ENCODE peak calls at places on chromosomes 13 and 19, in four cellular contexts. A is cardiac muscle cell, G is DND-41, J is IMR-90. K is an unnamed sample.

GRCh38 chr13:37715606-37716015 is 117.0 kb upstream of the POSTN start:
- DNase-seq in A (no peak), G (no peak), J (peak), K (no peak)

GRCh38 chr19:10203686-10204085 is 8.9 kb upstream of the DNMT1 start:
- DNase-seq in A (no peak), G (no peak), J (no peak), K (no peak)

GRCh38 chr13:87677334-87678234 is 6.4 kb downstream of the SLITRK5 start:
- DNase-seq in A (peak), G (no peak), J (no peak), K (peak)

GRCh38 chr19:41960973-41961372 is 1.9 kb upstream of the RABAC1 start:
- DNase-seq in A (no peak), G (no peak), J (no peak), K (no peak)

GRCh38 chr13:55439450-55439849 is 1701.3 kb upstream of the PRR20A start:
- DNase-seq in A (no peak), G (no peak), J (no peak), K (no peak)

GRCh38 chr13:51000576-51001260 is 91.1 kb downstream of the RNASEH2B start:
- DNase-seq in A (no peak), G (no peak), J (peak), K (no peak)

GRCh38 chr13:58843567-58843966 is 1212.0 kb downstream of the PCDH17 start:
- DNase-seq in A (no peak), G (no peak), J (no peak), K (no peak)

GRCh38 chr13:98741741-98742435 is 10.6 kb downstream of the SLC15A1 start:
- DNase-seq in A (no peak), G (no peak), J (no peak), K (no peak)

GRCh38 chr19:48607359-48607755 is 815 bp downstream of the SPACA4 start:
- DNase-seq in A (no peak), G (no peak), J (no peak), K (no peak)

GRCh38 chr13:21638319-21639282 is 32.3 kb upstream of the FGF9 start:
- DNase-seq in A (peak), G (peak), J (peak), K (no peak)

GRCh38 chr19:2032296-2032941 is 16.9 kb upstream of the BTBD2 start:
- DNase-seq in A (no peak), G (no peak), J (peak), K (peak)

GRCh38 chr19:34590228-34590627 is 86.7 kb downstream of the SCGB2B2 start:
- DNase-seq in A (no peak), G (no peak), J (no peak), K (no peak)

GRCh38 chr13:111394211-111394922 is 73.9 kb downstream of the TEX29 start:
- DNase-seq in A (no peak), G (no peak), J (no peak), K (no peak)

GRCh38 chr13:66640231-66640630 is 589.9 kb downstream of the PCDH9 start:
- DNase-seq in A (no peak), G (no peak), J (no peak), K (no peak)

GRCh38 chr13:73440296-73440895 is 381.6 kb downstream of the KLF5 start:
- DNase-seq in A (no peak), G (peak), J (no peak), K (no peak)

GRCh38 chr19:5913739-5914357 is at the start of gene CAPS:
- DNase-seq in A (no peak), G (no peak), J (peak), K (peak)

GRCh38 chr13:42981853-42982252 is 10.2 kb downstream of the EPSTI1 start:
- DNase-seq in A (no peak), G (no peak), J (no peak), K (no peak)

GRCh38 chr13:52085416-52085815 is 43.5 kb downstream of the NEK5 start:
- DNase-seq in A (no peak), G (no peak), J (peak), K (no peak)

GRCh38 chr13:61795580-61795979 is 379.9 kb upstream of the PCDH20 start:
- DNase-seq in A (no peak), G (no peak), J (no peak), K (no peak)

GRCh38 chr13:99062593-99062992 is 84.7 kb upstream of the DOCK9 start:
- DNase-seq in A (no peak), G (no peak), J (peak), K (peak)

GRCh38 chr13:32804673-32805260 is 211.5 kb upstream of the KL start:
- DNase-seq in A (no peak), G (no peak), J (peak), K (no peak)

GRCh38 chr19:2529473-2529918 is 53.6 kb downstream of the GADD45B start:
- DNase-seq in A (no peak), G (no peak), J (peak), K (no peak)

GRCh38 chr19:51129716-51130115 is 5.0 kb downstream of the SIGLEC9 start:
- DNase-seq in A (no peak), G (no peak), J (no peak), K (no peak)

GRCh38 chr13:28566891-28567290 is 72.0 kb upstream of the FLT1 start:
- DNase-seq in A (no peak), G (no peak), J (no peak), K (no peak)

GRCh38 chr13:98252931-98253470 is 75.9 kb upstream of the RNF113B start:
- DNase-seq in A (no peak), G (no peak), J (peak), K (no peak)

GRCh38 chr13:85040176-85040660 is 759.0 kb downstream of the SLITRK6 start:
- DNase-seq in A (no peak), G (no peak), J (no peak), K (no peak)

GRCh38 chr13:24050796-24051715 is 109.5 kb upstream of the SPATA13 start:
- DNase-seq in A (no peak), G (no peak), J (no peak), K (no peak)

GRCh38 chr13:28489975-28490550 is 4.9 kb downstream of the FLT1 start:
- DNase-seq in A (no peak), G (no peak), J (no peak), K (no peak)

GRCh38 chr19:48644839-48645651 is 942 bp downstream of the CA11 start:
- DNase-seq in A (peak), G (peak), J (peak), K (peak)

GRCh38 chr19:45954132-45954531 is 19.5 kb downstream of the NOVA2 start:
- DNase-seq in A (no peak), G (no peak), J (no peak), K (no peak)

GRCh38 chr19:35075202-35076025 is 33.9 kb downstream of the HPN start:
- DNase-seq in A (no peak), G (no peak), J (no peak), K (no peak)

GRCh38 chr19:35114656-35115537 is 726 bp upstream of the FXYD3 start:
- DNase-seq in A (peak), G (peak), J (peak), K (peak)

GRCh38 chr13:70835349-70835748 is 727.1 kb upstream of the KLHL1 start:
- DNase-seq in A (no peak), G (no peak), J (no peak), K (no peak)

GRCh38 chr13:45496942-45497341 is 32.2 kb downstream of the COG3 start:
- DNase-seq in A (no peak), G (no peak), J (no peak), K (no peak)

GRCh38 chr13:45506811-45507210 is 42.1 kb downstream of the COG3 start:
- DNase-seq in A (no peak), G (no peak), J (no peak), K (no peak)

GRCh38 chr13:45503658-45504057 is 38.9 kb downstream of the COG3 start:
- DNase-seq in A (no peak), G (no peak), J (no peak), K (no peak)

GRCh38 chr13:45500492-45501174 is 35.9 kb downstream of the COG3 start:
- DNase-seq in A (no peak), G (no peak), J (peak), K (no peak)

DNA sequence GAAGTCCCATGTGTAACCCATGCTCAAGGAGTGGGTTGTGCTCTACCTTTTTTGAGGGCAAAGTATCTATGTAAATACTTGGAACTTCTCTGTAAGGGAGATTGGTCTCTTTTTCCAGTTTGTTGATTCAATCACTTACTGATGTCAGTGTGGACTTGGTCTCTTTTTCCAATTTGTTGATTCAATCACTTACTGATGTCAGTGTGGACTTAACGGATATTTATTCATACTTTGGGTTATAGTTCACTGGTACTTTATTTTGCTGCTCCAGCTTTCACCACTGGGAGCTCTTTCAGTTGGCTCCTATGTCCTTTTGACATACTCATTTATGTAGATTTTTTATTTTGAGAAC is 36.4 kb downstream of the COG3 start:
- DNase-seq in A (no peak), G (no peak), J (no peak), K (no peak)
- H3K27ac ChIP-seq in A (no peak), G (no peak), J (peak), K (no peak)

DNA sequence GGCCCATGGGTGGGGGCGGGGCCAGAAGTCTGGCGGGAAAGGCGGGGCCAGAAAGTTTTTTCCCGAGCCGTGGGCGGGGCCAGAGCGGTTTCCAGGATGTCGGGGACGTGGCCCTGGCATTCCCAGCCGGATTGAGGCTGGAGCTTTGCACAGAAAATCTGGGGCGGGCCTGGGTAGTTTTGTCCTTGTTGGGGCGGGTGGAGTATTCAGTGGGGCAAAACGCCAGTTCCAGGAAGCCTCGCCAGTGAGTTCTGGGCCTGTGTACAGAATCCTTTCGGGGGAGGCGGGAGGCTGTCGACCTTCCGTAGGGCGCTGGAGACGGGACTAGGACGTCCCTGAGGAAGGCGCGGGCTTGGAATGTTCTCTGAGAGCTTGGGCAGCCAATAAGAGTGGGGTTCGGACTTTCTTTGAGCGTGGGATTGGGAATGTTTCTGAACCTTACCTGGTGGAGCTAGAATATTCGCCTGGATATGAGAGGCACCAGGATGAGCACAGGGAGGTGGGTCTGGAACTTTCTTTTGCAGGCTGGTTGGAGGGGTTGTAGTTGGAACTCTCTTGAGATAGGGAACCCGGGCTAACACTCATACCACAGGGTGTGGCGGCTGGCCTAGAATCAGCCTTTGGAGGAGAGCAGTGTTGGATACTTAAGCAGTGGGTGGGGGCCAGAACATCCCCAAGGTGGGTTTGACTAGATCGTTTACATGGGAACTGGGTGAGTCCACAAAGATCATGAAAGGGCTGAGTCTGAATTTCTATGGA is 1.3 kb downstream of the CCDC9 start:
- DNase-seq in A (no peak), G (no peak), J (no peak), K (no peak)
- H3K27ac ChIP-seq in A (peak), G (peak), J (peak), K (peak)

DNA sequence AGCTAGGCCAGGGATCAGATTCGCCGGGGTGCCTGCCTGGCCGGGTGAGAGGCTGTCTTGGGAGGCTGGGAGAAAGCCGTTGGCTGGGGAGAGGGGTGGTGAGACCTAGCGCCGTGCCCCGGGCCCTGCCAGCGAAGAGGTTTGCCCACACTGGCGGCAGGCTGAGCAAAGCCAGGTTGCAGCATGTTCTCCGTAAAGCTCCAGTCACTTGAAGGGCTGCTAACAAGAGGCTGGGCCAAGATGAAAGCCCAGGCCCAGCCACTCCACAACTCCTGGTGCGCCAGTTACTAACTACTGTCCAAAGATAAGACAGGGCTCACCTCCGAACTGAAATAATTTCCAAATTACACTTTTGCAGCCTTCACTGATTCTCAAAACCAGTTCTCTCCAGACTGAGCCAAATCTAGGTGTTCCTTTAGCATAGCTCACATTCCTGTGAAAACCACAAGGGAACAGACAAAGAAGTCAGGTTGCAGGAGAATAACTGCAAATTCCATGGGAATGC is 16.3 kb downstream of the ELAVL1 start:
- DNase-seq in A (no peak), G (no peak), J (no peak), K (no peak)
- H3K27ac ChIP-seq in A (peak), G (no peak), J (no peak), K (no peak)

GRCh38 chr19:38730470-38730730 is 13.9 kb downstream of the CAPN12 start:
- DNase-seq in A (no peak), G (no peak), J (no peak), K (no peak)

GRCh38 chr19:38729653-38730469 is 14.4 kb downstream of the CAPN12 start:
- DNase-seq in A (peak), G (peak), J (peak), K (peak)

GRCh38 chr19:38727868-38728660 is 16.2 kb downstream of the CAPN12 start:
- DNase-seq in A (no peak), G (no peak), J (no peak), K (no peak)

GRCh38 chr19:38727306-38727867 is 16.9 kb downstream of the CAPN12 start:
- DNase-seq in A (no peak), G (no peak), J (no peak), K (no peak)

DNA sequence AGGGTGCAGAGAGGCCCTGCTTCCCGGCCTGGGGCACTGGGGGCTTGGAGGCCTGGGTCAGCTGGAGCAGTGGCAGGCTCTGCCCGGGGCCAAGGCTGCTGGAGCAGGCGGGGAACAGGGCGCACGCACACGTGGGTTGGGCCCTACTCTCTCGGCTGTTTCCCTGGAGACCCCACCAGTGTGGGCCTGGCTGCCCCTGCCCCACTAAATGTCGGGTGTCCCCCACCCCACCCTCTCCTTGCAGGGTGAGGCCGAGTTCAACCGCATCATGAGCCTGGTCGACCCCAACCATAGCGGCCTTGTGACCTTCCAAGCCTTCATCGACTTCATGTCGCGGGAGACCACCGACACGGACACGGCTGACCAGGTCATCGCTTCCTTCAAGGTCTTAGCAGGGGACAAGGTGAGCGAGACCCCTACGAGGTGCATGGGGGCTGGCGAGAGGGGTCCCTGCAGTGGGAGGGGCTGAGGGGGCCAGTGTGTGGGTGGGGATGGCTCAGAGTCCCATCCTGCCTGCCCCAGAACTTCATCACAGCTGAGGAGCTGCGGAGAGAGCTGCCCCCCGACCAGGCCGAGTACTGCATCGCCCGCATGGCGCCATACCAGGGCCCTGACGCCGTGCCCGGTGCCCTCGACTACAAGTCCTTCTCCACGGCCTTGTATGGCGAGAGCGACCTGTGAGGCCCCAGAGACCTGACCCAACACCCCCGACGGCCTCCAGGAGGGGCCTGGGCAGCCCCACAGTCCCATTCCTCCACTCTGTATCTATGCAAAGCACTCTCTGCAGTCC is 15.3 kb downstream of the CAPN12 start:
- DNase-seq in A (no peak), G (no peak), J (no peak), K (no peak)
- H3K27ac ChIP-seq in A (peak), G (no peak), J (no peak), K (no peak)

DNA sequence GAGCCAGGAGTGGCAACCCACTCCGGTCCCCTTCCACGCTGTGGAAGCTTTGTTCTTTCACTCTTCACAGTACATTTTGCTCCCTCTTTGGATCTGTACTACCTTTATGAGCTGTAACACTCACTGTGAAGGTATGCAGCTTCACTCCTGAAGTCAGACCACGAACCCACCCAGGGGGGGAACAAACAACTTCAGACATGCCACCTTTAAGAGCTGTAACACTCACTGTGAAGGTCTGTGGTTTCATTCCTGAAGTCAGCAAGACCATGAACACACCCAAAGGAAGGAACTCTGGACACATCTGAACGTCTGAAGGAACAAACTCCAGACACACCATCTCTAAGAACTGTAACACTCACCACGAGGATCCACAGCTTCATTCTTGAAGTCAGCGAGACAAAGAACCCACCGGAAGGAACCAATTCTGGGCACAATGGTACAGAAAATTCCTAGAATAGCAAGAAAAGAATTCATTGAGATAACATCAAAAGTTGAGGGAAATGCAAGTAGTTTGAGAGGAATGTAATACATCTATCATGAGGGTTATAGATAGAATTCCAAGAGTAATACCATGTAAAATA is 1796.6 kb upstream of the MIR17HG start:
- DNase-seq in A (no peak), G (no peak), J (no peak), K (no peak)
- H3K27ac ChIP-seq in A (no peak), G (no peak), J (no peak), K (no peak)